ENCODE peak calls at places on chromosomes 16 and 17, in ten cellular contexts. One of them, this sample, is unnamed.

GRCh38 chr16:85986931-85987749 is 88.2 kb downstream of the IRF8 start:
- DNase-seq in COR-L47: no peak
- DNase-seq in NCI-H1436 treated with DMSO at 0.1 percent for 48 hours: no peak
- DNase-seq in brain microvascular endothelial cell: no peak
- DNase-seq in KG1: peak
- DNase-seq in CD4-positive, alpha-beta memory T cell: peak
- DNase-seq in KBM-7: no peak
- DNase-seq in DMS 273 treated with DMSO at 0.1 percent for 48 hours: no peak
- DNase-seq in fibroblast of the conjunctiva: no peak
- DNase-seq in epithelial cell of esophagus: no peak
- DNase-seq in this sample: no peak

GRCh38 chr17:62705116-62705515 is 77.6 kb downstream of the MRC2 start:
- DNase-seq in KG1: no peak
- DNase-seq in brain microvascular endothelial cell: no peak
- DNase-seq in fibroblast of the conjunctiva: no peak
- DNase-seq in KBM-7: no peak
- DNase-seq in epithelial cell of esophagus: no peak
- DNase-seq in DMS 273 treated with DMSO at 0.1 percent for 48 hours: no peak
- DNase-seq in NCI-H1436 treated with DMSO at 0.1 percent for 48 hours: no peak
- DNase-seq in COR-L47: no peak
- DNase-seq in CD4-positive, alpha-beta memory T cell: no peak
- DNase-seq in this sample: no peak

GRCh38 chr17:9225305-9226101 is 204.2 kb downstream of the NTN1 start:
- DNase-seq in brain microvascular endothelial cell: no peak
- DNase-seq in NCI-H1436 treated with DMSO at 0.1 percent for 48 hours: no peak
- DNase-seq in DMS 273 treated with DMSO at 0.1 percent for 48 hours: no peak
- DNase-seq in KBM-7: no peak
- DNase-seq in epithelial cell of esophagus: no peak
- DNase-seq in COR-L47: no peak
- DNase-seq in fibroblast of the conjunctiva: no peak
- DNase-seq in CD4-positive, alpha-beta memory T cell: no peak
- DNase-seq in KG1: no peak
- DNase-seq in this sample: peak

GRCh38 chr16:67445441-67445912 is 14.6 kb downstream of the HSD11B2 start:
- DNase-seq in fibroblast of the conjunctiva: no peak
- DNase-seq in NCI-H1436 treated with DMSO at 0.1 percent for 48 hours: no peak
- DNase-seq in KG1: no peak
- DNase-seq in KBM-7: no peak
- DNase-seq in DMS 273 treated with DMSO at 0.1 percent for 48 hours: no peak
- DNase-seq in COR-L47: no peak
- DNase-seq in epithelial cell of esophagus: no peak
- DNase-seq in CD4-positive, alpha-beta memory T cell: no peak
- DNase-seq in brain microvascular endothelial cell: no peak
- DNase-seq in this sample: no peak

GRCh38 chr16:27617678-27618077 is 67.7 kb downstream of the KATNIP start:
- DNase-seq in NCI-H1436 treated with DMSO at 0.1 percent for 48 hours: no peak
- DNase-seq in CD4-positive, alpha-beta memory T cell: no peak
- DNase-seq in epithelial cell of esophagus: no peak
- DNase-seq in KBM-7: no peak
- DNase-seq in KG1: no peak
- DNase-seq in DMS 273 treated with DMSO at 0.1 percent for 48 hours: no peak
- DNase-seq in fibroblast of the conjunctiva: no peak
- DNase-seq in COR-L47: no peak
- DNase-seq in brain microvascular endothelial cell: no peak
- DNase-seq in this sample: no peak

GRCh38 chr17:19718613-19719364 is 2.4 kb upstream of the SLC47A2 start:
- DNase-seq in CD4-positive, alpha-beta memory T cell: no peak
- DNase-seq in NCI-H1436 treated with DMSO at 0.1 percent for 48 hours: no peak
- DNase-seq in epithelial cell of esophagus: peak
- DNase-seq in COR-L47: no peak
- DNase-seq in DMS 273 treated with DMSO at 0.1 percent for 48 hours: no peak
- DNase-seq in fibroblast of the conjunctiva: no peak
- DNase-seq in KBM-7: peak
- DNase-seq in brain microvascular endothelial cell: no peak
- DNase-seq in KG1: no peak
- DNase-seq in this sample: no peak

GRCh38 chr17:50604470-50604869 is 30.2 kb upstream of the ABCC3 start:
- DNase-seq in DMS 273 treated with DMSO at 0.1 percent for 48 hours: peak
- DNase-seq in KG1: no peak
- DNase-seq in KBM-7: no peak
- DNase-seq in fibroblast of the conjunctiva: peak
- DNase-seq in NCI-H1436 treated with DMSO at 0.1 percent for 48 hours: no peak
- DNase-seq in COR-L47: peak
- DNase-seq in epithelial cell of esophagus: no peak
- DNase-seq in CD4-positive, alpha-beta memory T cell: no peak
- DNase-seq in brain microvascular endothelial cell: no peak
- DNase-seq in this sample: no peak

GRCh38 chr17:79388556-79389295 is 222.1 kb downstream of the RBFOX3 start:
- DNase-seq in DMS 273 treated with DMSO at 0.1 percent for 48 hours: no peak
- DNase-seq in brain microvascular endothelial cell: peak
- DNase-seq in KBM-7: peak
- DNase-seq in NCI-H1436 treated with DMSO at 0.1 percent for 48 hours: no peak
- DNase-seq in KG1: no peak
- DNase-seq in CD4-positive, alpha-beta memory T cell: no peak
- DNase-seq in COR-L47: peak
- DNase-seq in epithelial cell of esophagus: peak
- DNase-seq in fibroblast of the conjunctiva: no peak
- DNase-seq in this sample: no peak

GRCh38 chr16:54856871-54857270 is 73.8 kb upstream of the IRX5 start:
- DNase-seq in NCI-H1436 treated with DMSO at 0.1 percent for 48 hours: no peak
- DNase-seq in CD4-positive, alpha-beta memory T cell: no peak
- DNase-seq in epithelial cell of esophagus: no peak
- DNase-seq in KG1: no peak
- DNase-seq in COR-L47: no peak
- DNase-seq in DMS 273 treated with DMSO at 0.1 percent for 48 hours: no peak
- DNase-seq in KBM-7: no peak
- DNase-seq in brain microvascular endothelial cell: no peak
- DNase-seq in fibroblast of the conjunctiva: no peak
- DNase-seq in this sample: no peak

GRCh38 chr17:78672880-78673371 is 95.7 kb upstream of the DNAH17 start:
- DNase-seq in COR-L47: no peak
- DNase-seq in fibroblast of the conjunctiva: no peak
- DNase-seq in NCI-H1436 treated with DMSO at 0.1 percent for 48 hours: no peak
- DNase-seq in KG1: no peak
- DNase-seq in KBM-7: no peak
- DNase-seq in CD4-positive, alpha-beta memory T cell: no peak
- DNase-seq in DMS 273 treated with DMSO at 0.1 percent for 48 hours: no peak
- DNase-seq in epithelial cell of esophagus: peak
- DNase-seq in brain microvascular endothelial cell: no peak
- DNase-seq in this sample: no peak

GRCh38 chr16:4572715-4573114 is 16.6 kb downstream of the C16orf96 start:
- DNase-seq in fibroblast of the conjunctiva: no peak
- DNase-seq in COR-L47: no peak
- DNase-seq in KBM-7: peak
- DNase-seq in KG1: no peak
- DNase-seq in NCI-H1436 treated with DMSO at 0.1 percent for 48 hours: no peak
- DNase-seq in DMS 273 treated with DMSO at 0.1 percent for 48 hours: no peak
- DNase-seq in brain microvascular endothelial cell: no peak
- DNase-seq in epithelial cell of esophagus: no peak
- DNase-seq in CD4-positive, alpha-beta memory T cell: no peak
- DNase-seq in this sample: no peak

GRCh38 chr17:73349138-73349537 is 37.3 kb upstream of the CDC42EP4 start:
- DNase-seq in fibroblast of the conjunctiva: no peak
- DNase-seq in epithelial cell of esophagus: no peak
- DNase-seq in NCI-H1436 treated with DMSO at 0.1 percent for 48 hours: no peak
- DNase-seq in KG1: no peak
- DNase-seq in COR-L47: no peak
- DNase-seq in CD4-positive, alpha-beta memory T cell: no peak
- DNase-seq in KBM-7: no peak
- DNase-seq in DMS 273 treated with DMSO at 0.1 percent for 48 hours: no peak
- DNase-seq in brain microvascular endothelial cell: no peak
- DNase-seq in this sample: peak

GRCh38 chr16:23254338-23254737 is 47.8 kb upstream of the SCNN1B start:
- DNase-seq in KG1: no peak
- DNase-seq in KBM-7: peak
- DNase-seq in NCI-H1436 treated with DMSO at 0.1 percent for 48 hours: no peak
- DNase-seq in brain microvascular endothelial cell: peak
- DNase-seq in COR-L47: no peak
- DNase-seq in fibroblast of the conjunctiva: no peak
- DNase-seq in CD4-positive, alpha-beta memory T cell: no peak
- DNase-seq in epithelial cell of esophagus: peak
- DNase-seq in DMS 273 treated with DMSO at 0.1 percent for 48 hours: no peak
- DNase-seq in this sample: no peak

GRCh38 chr17:10844667-10845387 is 6.9 kb upstream of the PIRT start:
- DNase-seq in DMS 273 treated with DMSO at 0.1 percent for 48 hours: peak
- DNase-seq in fibroblast of the conjunctiva: peak
- DNase-seq in epithelial cell of esophagus: peak
- DNase-seq in NCI-H1436 treated with DMSO at 0.1 percent for 48 hours: no peak
- DNase-seq in COR-L47: peak
- DNase-seq in KG1: no peak
- DNase-seq in brain microvascular endothelial cell: peak
- DNase-seq in CD4-positive, alpha-beta memory T cell: peak
- DNase-seq in KBM-7: peak
- DNase-seq in this sample: peak

GRCh38 chr16:58419241-58420012 is 27.2 kb downstream of the GINS3 start:
- DNase-seq in COR-L47: no peak
- DNase-seq in NCI-H1436 treated with DMSO at 0.1 percent for 48 hours: no peak
- DNase-seq in fibroblast of the conjunctiva: no peak
- DNase-seq in brain microvascular endothelial cell: no peak
- DNase-seq in CD4-positive, alpha-beta memory T cell: no peak
- DNase-seq in KBM-7: no peak
- DNase-seq in DMS 273 treated with DMSO at 0.1 percent for 48 hours: no peak
- DNase-seq in epithelial cell of esophagus: no peak
- DNase-seq in KG1: no peak
- DNase-seq in this sample: no peak

GRCh38 chr17:80981062-80981902 is 10.4 kb upstream of the CHMP6 start:
- DNase-seq in NCI-H1436 treated with DMSO at 0.1 percent for 48 hours: no peak
- DNase-seq in COR-L47: no peak
- DNase-seq in epithelial cell of esophagus: no peak
- DNase-seq in CD4-positive, alpha-beta memory T cell: peak
- DNase-seq in KBM-7: no peak
- DNase-seq in brain microvascular endothelial cell: no peak
- DNase-seq in fibroblast of the conjunctiva: no peak
- DNase-seq in KG1: no peak
- DNase-seq in DMS 273 treated with DMSO at 0.1 percent for 48 hours: no peak
- DNase-seq in this sample: no peak

GRCh38 chr16:16003719-16004313 is 54.4 kb downstream of the ABCC1 start:
- DNase-seq in CD4-positive, alpha-beta memory T cell: no peak
- DNase-seq in NCI-H1436 treated with DMSO at 0.1 percent for 48 hours: no peak
- DNase-seq in KG1: no peak
- DNase-seq in DMS 273 treated with DMSO at 0.1 percent for 48 hours: no peak
- DNase-seq in COR-L47: no peak
- DNase-seq in KBM-7: no peak
- DNase-seq in fibroblast of the conjunctiva: no peak
- DNase-seq in brain microvascular endothelial cell: no peak
- DNase-seq in epithelial cell of esophagus: no peak
- DNase-seq in this sample: no peak

GRCh38 chr17:8121531-8122390 is 2.1 kb downstream of the HES7 start:
- DNase-seq in COR-L47: no peak
- DNase-seq in brain microvascular endothelial cell: peak
- DNase-seq in epithelial cell of esophagus: peak
- DNase-seq in KG1: peak
- DNase-seq in KBM-7: peak
- DNase-seq in fibroblast of the conjunctiva: no peak
- DNase-seq in NCI-H1436 treated with DMSO at 0.1 percent for 48 hours: no peak
- DNase-seq in CD4-positive, alpha-beta memory T cell: no peak
- DNase-seq in DMS 273 treated with DMSO at 0.1 percent for 48 hours: peak
- DNase-seq in this sample: no peak

GRCh38 chr17:63753215-63753614 is 11.6 kb upstream of the STRADA start:
- DNase-seq in CD4-positive, alpha-beta memory T cell: no peak
- DNase-seq in epithelial cell of esophagus: peak
- DNase-seq in COR-L47: no peak
- DNase-seq in DMS 273 treated with DMSO at 0.1 percent for 48 hours: no peak
- DNase-seq in NCI-H1436 treated with DMSO at 0.1 percent for 48 hours: no peak
- DNase-seq in KBM-7: no peak
- DNase-seq in fibroblast of the conjunctiva: no peak
- DNase-seq in KG1: no peak
- DNase-seq in brain microvascular endothelial cell: no peak
- DNase-seq in this sample: no peak

GRCh38 chr17:62718420-62718819 is 89.7 kb downstream of the MARCHF10 start:
- DNase-seq in COR-L47: no peak
- DNase-seq in epithelial cell of esophagus: no peak
- DNase-seq in KG1: no peak
- DNase-seq in KBM-7: no peak
- DNase-seq in DMS 273 treated with DMSO at 0.1 percent for 48 hours: no peak
- DNase-seq in CD4-positive, alpha-beta memory T cell: no peak
- DNase-seq in brain microvascular endothelial cell: peak
- DNase-seq in fibroblast of the conjunctiva: no peak
- DNase-seq in NCI-H1436 treated with DMSO at 0.1 percent for 48 hours: no peak
- DNase-seq in this sample: no peak

GRCh38 chr17:36949461-36949927 is 740 bp downstream of the AATF start:
- DNase-seq in DMS 273 treated with DMSO at 0.1 percent for 48 hours: no peak
- DNase-seq in brain microvascular endothelial cell: no peak
- DNase-seq in fibroblast of the conjunctiva: no peak
- DNase-seq in NCI-H1436 treated with DMSO at 0.1 percent for 48 hours: no peak
- DNase-seq in COR-L47: no peak
- DNase-seq in KG1: no peak
- DNase-seq in CD4-positive, alpha-beta memory T cell: no peak
- DNase-seq in KBM-7: no peak
- DNase-seq in epithelial cell of esophagus: peak
- DNase-seq in this sample: no peak

GRCh38 chr17:42347198-42347597 is 41.0 kb downstream of the STAT3 start:
- DNase-seq in DMS 273 treated with DMSO at 0.1 percent for 48 hours: peak
- DNase-seq in epithelial cell of esophagus: peak
- DNase-seq in KG1: no peak
- DNase-seq in CD4-positive, alpha-beta memory T cell: no peak
- DNase-seq in COR-L47: no peak
- DNase-seq in fibroblast of the conjunctiva: no peak
- DNase-seq in KBM-7: no peak
- DNase-seq in NCI-H1436 treated with DMSO at 0.1 percent for 48 hours: no peak
- DNase-seq in brain microvascular endothelial cell: peak
- DNase-seq in this sample: no peak

GRCh38 chr17:76948726-76949342 is 80.6 kb downstream of the MGAT5B start:
- DNase-seq in KG1: no peak
- DNase-seq in DMS 273 treated with DMSO at 0.1 percent for 48 hours: no peak
- DNase-seq in NCI-H1436 treated with DMSO at 0.1 percent for 48 hours: no peak
- DNase-seq in KBM-7: no peak
- DNase-seq in COR-L47: no peak
- DNase-seq in brain microvascular endothelial cell: no peak
- DNase-seq in fibroblast of the conjunctiva: no peak
- DNase-seq in CD4-positive, alpha-beta memory T cell: no peak
- DNase-seq in epithelial cell of esophagus: no peak
- DNase-seq in this sample: no peak

This sample was measured in suprapubic skin.